ENCODE peak calls at places on chromosomes 6 and 20, in ten cellular contexts. One of them, this sample, is unnamed.

GRCh38 chr6:155340464-155341129 is 26.3 kb upstream of the TFB1M start:
- DNase-seq in PC-3: peak; percentile 54
- DNase-seq in ovary: no peak
- DNase-seq in Calu3: peak; percentile 23
- DNase-seq in astrocyte of the cerebellum: peak; percentile 6
- DNase-seq in H9: peak; percentile 47
- DNase-seq in choroid plexus epithelial cell: peak; percentile 77
- DNase-seq in neural crest cell: no peak
- DNase-seq in BJ: no peak
- DNase-seq in nephron progenitor cell: no peak
- DNase-seq in this sample: no peak

GRCh38 chr20:46683939-46684750 is 5.1 kb downstream of the TP53RK start:
- DNase-seq in Calu3: no peak
- DNase-seq in ovary: peak; percentile 67
- DNase-seq in nephron progenitor cell: peak; percentile 67
- DNase-seq in astrocyte of the cerebellum: no peak
- DNase-seq in neural crest cell: peak; percentile 35
- DNase-seq in choroid plexus epithelial cell: peak; percentile 87
- DNase-seq in PC-3: no peak
- DNase-seq in H9: peak; percentile 83
- DNase-seq in BJ: no peak
- DNase-seq in this sample: no peak

GRCh38 chr20:41136695-41137411 is 490 bp upstream of the PLCG1 start:
- DNase-seq in ovary: peak; percentile 91
- DNase-seq in Calu3: peak; percentile 96
- DNase-seq in BJ: no peak
- DNase-seq in H9: peak; percentile 91
- DNase-seq in PC-3: peak; percentile 85
- DNase-seq in nephron progenitor cell: peak; percentile 89
- DNase-seq in astrocyte of the cerebellum: no peak
- DNase-seq in choroid plexus epithelial cell: peak; percentile 82
- DNase-seq in neural crest cell: peak; percentile 79
- DNase-seq in this sample: peak; percentile 78

GRCh38 chr6:16582437-16583150 is 178.7 kb downstream of the ATXN1 start:
- DNase-seq in nephron progenitor cell: no peak
- DNase-seq in Calu3: no peak
- DNase-seq in H9: no peak
- DNase-seq in ovary: no peak
- DNase-seq in neural crest cell: no peak
- DNase-seq in BJ: no peak
- DNase-seq in astrocyte of the cerebellum: no peak
- DNase-seq in choroid plexus epithelial cell: no peak
- DNase-seq in PC-3: no peak
- DNase-seq in this sample: no peak

GRCh38 chr6:53833147-53833546 is 38.3 kb downstream of the LRRC1 start:
- DNase-seq in Calu3: no peak
- DNase-seq in astrocyte of the cerebellum: no peak
- DNase-seq in ovary: no peak
- DNase-seq in choroid plexus epithelial cell: no peak
- DNase-seq in PC-3: no peak
- DNase-seq in BJ: no peak
- DNase-seq in H9: no peak
- DNase-seq in neural crest cell: no peak
- DNase-seq in nephron progenitor cell: no peak
- DNase-seq in this sample: no peak

GRCh38 chr6:152642578-152643375 is 5.6 kb upstream of the SYNE1 start:
- DNase-seq in Calu3: peak; percentile 59
- DNase-seq in neural crest cell: peak; percentile 5
- DNase-seq in H9: peak; percentile 92
- DNase-seq in PC-3: peak; percentile 60
- DNase-seq in BJ: no peak
- DNase-seq in choroid plexus epithelial cell: peak; percentile 69
- DNase-seq in ovary: peak; percentile 73
- DNase-seq in nephron progenitor cell: peak; percentile 35
- DNase-seq in astrocyte of the cerebellum: peak; percentile 12
- DNase-seq in this sample: peak; percentile 51

GRCh38 chr20:57189713-57190112 is 76.7 kb downstream of the BMP7 start:
- DNase-seq in choroid plexus epithelial cell: no peak
- DNase-seq in H9: no peak
- DNase-seq in astrocyte of the cerebellum: no peak
- DNase-seq in Calu3: no peak
- DNase-seq in BJ: no peak
- DNase-seq in PC-3: no peak
- DNase-seq in nephron progenitor cell: no peak
- DNase-seq in ovary: no peak
- DNase-seq in neural crest cell: no peak
- DNase-seq in this sample: no peak

GRCh38 chr20:53901064-53901463 is 169.3 kb downstream of the BCAS1 start:
- DNase-seq in ovary: no peak
- DNase-seq in H9: no peak
- DNase-seq in astrocyte of the cerebellum: no peak
- DNase-seq in nephron progenitor cell: no peak
- DNase-seq in PC-3: no peak
- DNase-seq in Calu3: peak; percentile 69
- DNase-seq in choroid plexus epithelial cell: peak; percentile 63
- DNase-seq in neural crest cell: no peak
- DNase-seq in BJ: peak; percentile 62
- DNase-seq in this sample: no peak

GRCh38 chr6:41336824-41337223 is 1.4 kb downstream of the NCR2 start:
- DNase-seq in ovary: no peak
- DNase-seq in Calu3: no peak
- DNase-seq in choroid plexus epithelial cell: no peak
- DNase-seq in PC-3: no peak
- DNase-seq in H9: no peak
- DNase-seq in neural crest cell: no peak
- DNase-seq in astrocyte of the cerebellum: no peak
- DNase-seq in nephron progenitor cell: no peak
- DNase-seq in BJ: no peak
- DNase-seq in this sample: no peak

GRCh38 chr6:41335296-41335695 is at the start of gene NCR2:
- DNase-seq in choroid plexus epithelial cell: no peak
- DNase-seq in neural crest cell: no peak
- DNase-seq in BJ: no peak
- DNase-seq in astrocyte of the cerebellum: no peak
- DNase-seq in ovary: no peak
- DNase-seq in nephron progenitor cell: no peak
- DNase-seq in H9: no peak
- DNase-seq in PC-3: no peak
- DNase-seq in Calu3: no peak
- DNase-seq in this sample: no peak

GRCh38 chr6:41332842-41333736 is 2.3 kb upstream of the NCR2 start:
- DNase-seq in Calu3: no peak
- DNase-seq in choroid plexus epithelial cell: no peak
- DNase-seq in H9: no peak
- DNase-seq in neural crest cell: no peak
- DNase-seq in nephron progenitor cell: no peak
- DNase-seq in astrocyte of the cerebellum: no peak
- DNase-seq in PC-3: no peak
- DNase-seq in BJ: no peak
- DNase-seq in ovary: no peak
- DNase-seq in this sample: no peak

GRCh38 chr6:41335943-41336342 is 535 bp downstream of the NCR2 start:
- DNase-seq in Calu3: no peak
- DNase-seq in neural crest cell: no peak
- DNase-seq in choroid plexus epithelial cell: no peak
- DNase-seq in BJ: no peak
- DNase-seq in H9: no peak
- DNase-seq in astrocyte of the cerebellum: no peak
- DNase-seq in nephron progenitor cell: no peak
- DNase-seq in ovary: no peak
- DNase-seq in PC-3: no peak
- DNase-seq in this sample: no peak

DNA sequence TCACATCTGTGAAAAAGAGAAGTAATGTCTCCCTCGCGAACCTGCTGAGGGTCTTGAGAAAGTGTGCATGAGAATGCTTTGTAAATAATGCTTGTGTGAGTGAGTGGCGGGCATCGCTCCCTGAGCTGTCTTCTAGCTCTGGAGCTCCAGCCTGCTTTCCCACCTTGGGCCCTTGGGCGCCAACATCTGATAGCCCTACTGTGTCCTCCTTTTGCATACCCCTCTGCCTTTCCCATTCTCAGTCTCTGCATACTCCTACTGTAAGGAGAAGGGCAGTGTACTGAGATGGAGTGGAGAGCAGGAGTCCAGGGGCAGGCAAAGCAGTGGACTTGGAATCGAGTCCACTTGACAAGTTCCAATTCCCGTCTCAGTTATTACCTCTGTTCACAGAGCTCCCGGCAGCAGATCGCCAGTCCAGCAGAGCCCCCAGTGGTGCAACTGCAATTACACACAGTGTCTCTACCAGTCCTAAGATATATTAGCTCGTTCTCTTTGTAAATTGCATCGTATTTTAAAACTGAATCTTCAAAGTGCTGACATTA is 855 bp upstream of the NCR2 start:
- DNase-seq in BJ: no peak
- DNase-seq in ovary: no peak
- DNase-seq in neural crest cell: no peak
- DNase-seq in astrocyte of the cerebellum: no peak
- DNase-seq in choroid plexus epithelial cell: peak; percentile 60
- DNase-seq in Calu3: no peak
- DNase-seq in PC-3: peak; percentile 16
- DNase-seq in nephron progenitor cell: no peak
- DNase-seq in H9: no peak
- DNase-seq in this sample: no peak
- TF ChIP-seq CTCF in BJ: no peak
- TF ChIP-seq CTCF in ovary: no peak
- TF ChIP-seq CTCF in neural crest cell: peak; percentile 29
- TF ChIP-seq CTCF in astrocyte of the cerebellum: no peak
- TF ChIP-seq CTCF in choroid plexus epithelial cell: peak; percentile 68
- TF ChIP-seq CTCF in Calu3: no peak
- TF ChIP-seq CTCF in PC-3: peak; percentile 50
- TF ChIP-seq CTCF in nephron progenitor cell: peak; percentile 24
- TF ChIP-seq CTCF in H9: peak; percentile 42
- TF ChIP-seq CTCF in this sample: no peak

GRCh38 chr20:23180451-23180921 is 94.4 kb upstream of the CD93 start:
- DNase-seq in ovary: peak; percentile 51
- DNase-seq in neural crest cell: no peak
- DNase-seq in BJ: no peak
- DNase-seq in nephron progenitor cell: peak; percentile 37
- DNase-seq in H9: no peak
- DNase-seq in astrocyte of the cerebellum: no peak
- DNase-seq in PC-3: no peak
- DNase-seq in Calu3: no peak
- DNase-seq in choroid plexus epithelial cell: peak; percentile 69
- DNase-seq in this sample: no peak

GRCh38 chr20:23174821-23175220 is 88.7 kb upstream of the CD93 start:
- DNase-seq in ovary: no peak
- DNase-seq in nephron progenitor cell: no peak
- DNase-seq in Calu3: no peak
- DNase-seq in astrocyte of the cerebellum: no peak
- DNase-seq in H9: no peak
- DNase-seq in neural crest cell: no peak
- DNase-seq in choroid plexus epithelial cell: no peak
- DNase-seq in BJ: no peak
- DNase-seq in PC-3: no peak
- DNase-seq in this sample: no peak

GRCh38 chr20:23179766-23180403 is 93.8 kb upstream of the CD93 start:
- DNase-seq in nephron progenitor cell: no peak
- DNase-seq in Calu3: no peak
- DNase-seq in PC-3: no peak
- DNase-seq in BJ: no peak
- DNase-seq in ovary: no peak
- DNase-seq in neural crest cell: no peak
- DNase-seq in choroid plexus epithelial cell: peak; percentile 75
- DNase-seq in astrocyte of the cerebellum: no peak
- DNase-seq in H9: no peak
- DNase-seq in this sample: no peak

DNA sequence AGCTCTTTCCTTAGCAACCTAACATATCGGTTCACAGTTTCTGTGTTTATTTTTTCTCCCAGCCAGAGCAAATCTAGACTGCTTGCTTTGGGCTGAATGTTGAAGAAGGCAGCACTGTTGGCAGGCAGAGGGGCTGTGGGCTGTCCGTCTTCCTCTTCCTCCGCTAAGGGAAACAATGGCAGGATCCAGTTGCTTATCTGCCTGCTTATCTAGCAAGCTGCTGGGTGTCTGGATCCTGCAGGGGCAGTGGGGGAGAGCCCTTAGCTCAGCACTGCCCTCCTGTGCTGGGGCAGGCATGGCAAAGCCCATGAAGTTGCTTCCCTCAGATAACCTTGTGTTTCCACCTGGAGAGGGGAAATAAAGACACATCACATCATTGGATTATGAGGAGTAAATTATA is 92.7 kb upstream of the CD93 start:
- DNase-seq in H9: no peak
- DNase-seq in ovary: no peak
- DNase-seq in Calu3: no peak
- DNase-seq in choroid plexus epithelial cell: peak; percentile 47
- DNase-seq in PC-3: no peak
- DNase-seq in neural crest cell: no peak
- DNase-seq in BJ: no peak
- DNase-seq in nephron progenitor cell: no peak
- DNase-seq in astrocyte of the cerebellum: no peak
- DNase-seq in this sample: no peak
- TF ChIP-seq CTCF in H9: peak; percentile 50
- TF ChIP-seq CTCF in ovary: no peak
- TF ChIP-seq CTCF in Calu3: no peak
- TF ChIP-seq CTCF in choroid plexus epithelial cell: peak; percentile 47
- TF ChIP-seq CTCF in PC-3: no peak
- TF ChIP-seq CTCF in neural crest cell: no peak
- TF ChIP-seq CTCF in BJ: no peak
- TF ChIP-seq CTCF in nephron progenitor cell: no peak
- TF ChIP-seq CTCF in astrocyte of the cerebellum: no peak
- TF ChIP-seq CTCF in this sample: no peak

GRCh38 chr6:14553515-14553914 is 435.9 kb downstream of the CD83 start:
- DNase-seq in ovary: no peak
- DNase-seq in Calu3: no peak
- DNase-seq in BJ: no peak
- DNase-seq in nephron progenitor cell: no peak
- DNase-seq in H9: no peak
- DNase-seq in choroid plexus epithelial cell: no peak
- DNase-seq in PC-3: no peak
- DNase-seq in neural crest cell: no peak
- DNase-seq in astrocyte of the cerebellum: no peak
- DNase-seq in this sample: no peak

GRCh38 chr6:14550817-14551216 is 433.2 kb downstream of the CD83 start:
- DNase-seq in astrocyte of the cerebellum: no peak
- DNase-seq in PC-3: no peak
- DNase-seq in ovary: peak; percentile 21
- DNase-seq in nephron progenitor cell: no peak
- DNase-seq in neural crest cell: no peak
- DNase-seq in choroid plexus epithelial cell: no peak
- DNase-seq in BJ: no peak
- DNase-seq in H9: no peak
- DNase-seq in Calu3: no peak
- DNase-seq in this sample: no peak

GRCh38 chr6:14555804-14556203 is 438.2 kb downstream of the CD83 start:
- DNase-seq in Calu3: no peak
- DNase-seq in H9: no peak
- DNase-seq in PC-3: no peak
- DNase-seq in choroid plexus epithelial cell: no peak
- DNase-seq in ovary: no peak
- DNase-seq in nephron progenitor cell: no peak
- DNase-seq in astrocyte of the cerebellum: no peak
- DNase-seq in neural crest cell: no peak
- DNase-seq in BJ: no peak
- DNase-seq in this sample: no peak

GRCh38 chr6:14550410-14550809 is 432.8 kb downstream of the CD83 start:
- DNase-seq in choroid plexus epithelial cell: no peak
- DNase-seq in nephron progenitor cell: no peak
- DNase-seq in PC-3: no peak
- DNase-seq in H9: no peak
- DNase-seq in BJ: no peak
- DNase-seq in astrocyte of the cerebellum: no peak
- DNase-seq in Calu3: no peak
- DNase-seq in neural crest cell: no peak
- DNase-seq in ovary: no peak
- DNase-seq in this sample: no peak

GRCh38 chr6:14552891-14553290 is 435.3 kb downstream of the CD83 start:
- DNase-seq in PC-3: no peak
- DNase-seq in nephron progenitor cell: no peak
- DNase-seq in choroid plexus epithelial cell: no peak
- DNase-seq in ovary: no peak
- DNase-seq in neural crest cell: no peak
- DNase-seq in astrocyte of the cerebellum: no peak
- DNase-seq in Calu3: no peak
- DNase-seq in BJ: no peak
- DNase-seq in H9: no peak
- DNase-seq in this sample: no peak
- TF ChIP-seq CTCF in PC-3: no peak
- TF ChIP-seq CTCF in nephron progenitor cell: no peak
- TF ChIP-seq CTCF in choroid plexus epithelial cell: no peak
- TF ChIP-seq CTCF in ovary: no peak
- TF ChIP-seq CTCF in neural crest cell: no peak
- TF ChIP-seq CTCF in astrocyte of the cerebellum: no peak
- TF ChIP-seq CTCF in Calu3: no peak
- TF ChIP-seq CTCF in BJ: no peak
- TF ChIP-seq CTCF in H9: no peak
- TF ChIP-seq CTCF in this sample: no peak

DNA sequence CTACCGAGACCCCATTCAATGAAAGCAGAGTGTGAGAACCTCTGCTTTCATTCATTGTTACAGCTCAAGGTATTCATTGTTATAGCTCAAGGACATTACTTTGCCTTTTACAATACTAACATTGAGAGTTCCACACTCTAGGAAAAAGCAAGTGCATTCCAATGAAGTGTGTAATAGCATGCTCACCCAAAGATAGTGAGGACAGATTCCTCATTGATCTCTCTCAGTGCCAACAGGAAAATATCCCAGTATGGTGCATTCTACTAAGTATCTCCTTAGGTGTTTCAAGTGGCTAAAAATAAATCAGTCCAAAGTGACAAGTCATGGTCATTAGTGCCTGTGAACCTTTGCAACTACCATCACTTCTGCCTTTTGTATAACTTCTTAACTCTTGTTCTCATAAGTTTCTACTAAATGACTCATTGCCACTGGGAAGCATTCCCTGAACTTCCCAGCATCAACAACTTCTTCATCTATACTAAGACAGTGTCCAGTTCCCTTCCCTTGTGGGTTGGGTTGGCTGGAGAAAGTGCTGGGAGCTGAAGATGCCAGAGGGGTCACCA is 140.7 kb upstream of the STXBP5 start:
- DNase-seq in nephron progenitor cell: no peak
- DNase-seq in astrocyte of the cerebellum: peak; percentile 88
- DNase-seq in choroid plexus epithelial cell: peak; percentile 61
- DNase-seq in ovary: no peak
- DNase-seq in BJ: peak; percentile 68
- DNase-seq in Calu3: peak; percentile 1
- DNase-seq in neural crest cell: no peak
- DNase-seq in PC-3: peak; percentile 77
- DNase-seq in H9: no peak
- DNase-seq in this sample: no peak
- TF ChIP-seq CTCF in nephron progenitor cell: no peak
- TF ChIP-seq CTCF in astrocyte of the cerebellum: no peak
- TF ChIP-seq CTCF in choroid plexus epithelial cell: no peak
- TF ChIP-seq CTCF in ovary: no peak
- TF ChIP-seq CTCF in BJ: no peak
- TF ChIP-seq CTCF in Calu3: no peak
- TF ChIP-seq CTCF in neural crest cell: no peak
- TF ChIP-seq CTCF in PC-3: no peak
- TF ChIP-seq CTCF in H9: no peak
- TF ChIP-seq CTCF in this sample: no peak